ENCODE peak calls at places on chromosome 2, in six cellular contexts. J is HAP-1, G is pancreas, O is hepatocyte, M is endodermal cell, T is AG09309. X is an unnamed sample.

GRCh38 chr2:105180491-105180972 is 61.0 kb upstream of the GPR45 start:
- DNase-seq in J (no peak), M (no peak), O (no peak), T (no peak), G (no peak), X (no peak)

GRCh38 chr2:30789670-30790210 is 17.5 kb downstream of the CAPN13 start:
- DNase-seq in T (no peak), J (no peak), M (peak; percentile 65), G (no peak), O (no peak), X (no peak)

GRCh38 chr2:156329031-156329921 is 3.2 kb downstream of the NR4A2 start:
- DNase-seq in G (no peak), O (no peak), M (no peak), T (no peak), J (no peak), X (no peak)

GRCh38 chr2:641501-642430 is 35.4 kb downstream of the TMEM18 start:
- DNase-seq in J (no peak), G (peak; percentile 4), O (no peak), T (no peak), M (peak; percentile 31), X (no peak)

GRCh38 chr2:240811346-240812300 is 8.4 kb downstream of the KIF1A start:
- DNase-seq in M (peak; percentile 28), T (no peak), O (no peak), G (peak; percentile 9), J (peak; percentile 6), X (no peak)

GRCh38 chr2:84776011-84776410 is 104.9 kb downstream of the TRABD2A start:
- DNase-seq in J (no peak), M (no peak), T (no peak), O (no peak), G (no peak), X (no peak)

GRCh38 chr2:132677661-132678060 is 7.7 kb upstream of the LYPD1 start:
- DNase-seq in O (no peak), G (no peak), M (no peak), J (no peak), T (no peak), X (no peak)

GRCh38 chr2:102895386-102895785 is 133.6 kb downstream of the TMEM182 start:
- DNase-seq in G (no peak), M (peak; percentile 67), O (no peak), T (no peak), J (no peak), X (no peak)

GRCh38 chr2:99430614-99431258 is 59.1 kb downstream of the REV1 start:
- DNase-seq in G (no peak), M (no peak), T (no peak), O (no peak), J (no peak), X (peak; percentile 21)

GRCh38 chr2:48849770-48850169 is 94.2 kb upstream of the LHCGR start:
- DNase-seq in O (no peak), J (no peak), G (no peak), T (no peak), M (no peak), X (peak; percentile 4)

GRCh38 chr2:20186078-20186854 is 38.7 kb downstream of the SDC1 start:
- DNase-seq in M (peak; percentile 86), G (peak; percentile 47), O (peak; percentile 88), T (no peak), J (no peak), X (no peak)

GRCh38 chr2:74481961-74482800 is 617 bp downstream of the CCDC142 start:
- DNase-seq in J (peak; percentile 34), O (peak; percentile 54), T (no peak), G (no peak), M (peak; percentile 61), X (no peak)

GRCh38 chr2:105744091-105744908 is 412 bp upstream of the NCK2 start:
- DNase-seq in O (peak; percentile 89), G (peak; percentile 71), J (peak; percentile 74), T (no peak), M (peak; percentile 78), X (no peak)

GRCh38 chr2:120246546-120247300 is 5.9 kb upstream of the RALB start:
- DNase-seq in G (no peak), J (no peak), O (no peak), M (no peak), T (no peak), X (no peak)

GRCh38 chr2:16508061-16508851 is 157.4 kb downstream of the CYRIA start:
- DNase-seq in G (peak; percentile 24), M (peak; percentile 89), T (no peak), O (peak; percentile 84), J (peak; percentile 71), X (no peak)

GRCh38 chr2:40093036-40093673 is 314.1 kb upstream of the THUMPD2 start:
- DNase-seq in M (no peak), J (no peak), G (no peak), T (no peak), O (no peak), X (peak; percentile 27)

GRCh38 chr2:141554810-141555209 is 576.0 kb downstream of the LRP1B start:
- DNase-seq in J (peak; percentile 20), T (no peak), O (peak; percentile 60), G (no peak), M (peak; percentile 56), X (no peak)

GRCh38 chr2:69947078-69947801 is 14.2 kb downstream of the ASPRV1 start:
- DNase-seq in T (no peak), J (no peak), M (no peak), O (no peak), G (no peak), X (no peak)

DNA sequence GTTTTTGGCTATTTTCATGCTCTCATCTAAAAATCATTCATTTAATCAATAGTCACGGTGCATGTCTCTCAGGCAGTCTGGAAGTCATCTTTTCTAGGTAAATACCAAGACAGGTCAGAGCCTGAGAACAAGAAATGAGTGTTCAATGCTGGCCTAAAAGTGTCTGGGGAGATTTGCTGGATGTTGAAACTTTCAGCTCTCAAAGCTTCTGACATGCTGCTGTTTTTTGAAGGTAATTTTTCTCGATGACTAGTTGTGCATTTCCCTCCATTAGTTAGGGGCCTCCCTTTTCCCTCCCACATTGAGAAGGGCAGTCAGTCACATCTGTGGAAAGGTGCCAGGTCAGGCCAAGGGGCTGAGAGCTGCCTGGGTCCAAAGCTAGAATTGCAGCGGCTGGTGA is 115.6 kb downstream of the LPIN1 start:
- DNase-seq in M (peak; percentile 3), G (no peak), T (no peak), J (no peak), O (no peak), X (no peak)
- H3K4me3 ChIP-seq in M (no peak overlapping the region), G (no peak overlapping the region), T (no peak overlapping the region), J (no peak overlapping the region), O (no peak overlapping the region), X (no peak overlapping the region)

DNA sequence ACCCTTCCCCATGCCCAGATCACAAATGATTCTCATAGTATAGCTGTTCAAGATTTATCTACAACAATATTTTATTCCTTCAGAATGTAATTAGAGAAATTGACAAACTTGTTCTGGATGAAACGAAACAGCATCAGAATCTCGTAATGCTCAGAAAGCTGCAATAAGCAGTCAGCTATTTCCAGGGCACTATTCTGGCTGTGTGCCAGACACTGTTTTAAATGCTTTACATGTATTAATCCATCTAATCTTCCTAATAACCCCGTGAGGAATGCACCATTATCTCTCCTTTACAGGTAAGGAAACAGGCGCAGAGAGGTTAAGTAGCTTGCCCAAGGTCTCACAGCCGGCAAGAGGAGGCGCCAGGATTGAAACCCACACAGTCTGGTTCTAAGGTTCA is 10.1 kb upstream of the LYPD6B start:
- DNase-seq in G (no peak), O (no peak), M (peak; percentile 42), J (no peak), T (no peak), X (no peak)
- H3K4me3 ChIP-seq in G (no peak overlapping the region), O (no peak overlapping the region), M (no peak overlapping the region), J (no peak overlapping the region), T (no peak overlapping the region), X (no peak overlapping the region)

GRCh38 chr2:109218087-109218791 is 89.2 kb downstream of the SH3RF3 start:
- DNase-seq in M (no peak), T (no peak), O (no peak), G (no peak), J (no peak), X (no peak)
- H3K4me3 ChIP-seq in M (no peak overlapping the region), T (no peak overlapping the region), O (no peak overlapping the region), G (no peak overlapping the region), J (no peak overlapping the region), X (no peak overlapping the region)

GRCh38 chr2:229779650-229780049 is 65.3 kb upstream of the DNER start:
- DNase-seq in J (no peak), O (no peak), G (no peak), M (no peak), T (no peak), X (no peak)

GRCh38 chr2:229775614-229776313 is 61.4 kb upstream of the DNER start:
- DNase-seq in O (no peak), M (no peak), J (peak; percentile 38), T (no peak), G (no peak), X (no peak)

GRCh38 chr2:229777716-229778115 is 63.4 kb upstream of the DNER start:
- DNase-seq in O (no peak), T (no peak), G (no peak), J (no peak), M (no peak), X (no peak)

DNA sequence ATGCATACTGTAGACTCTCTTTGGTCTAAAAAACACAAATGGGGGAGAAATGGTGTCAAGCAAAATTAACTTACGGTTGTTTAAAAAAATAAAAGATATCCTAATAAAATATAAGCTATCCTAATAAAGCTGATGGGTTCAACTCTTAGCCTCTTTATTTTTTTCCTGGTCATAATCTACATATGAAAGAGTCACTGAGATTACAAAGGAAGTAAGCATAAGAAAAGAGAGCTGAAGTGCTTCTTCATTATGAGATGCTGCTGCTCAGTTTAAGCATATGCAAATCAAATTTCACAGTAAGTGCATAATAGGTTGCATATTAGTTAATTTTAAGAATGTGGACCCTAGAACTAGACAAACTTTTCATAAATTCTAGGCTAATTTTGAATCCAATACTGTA is 59.9 kb upstream of the DNER start:
- DNase-seq in G (no peak), O (no peak), M (no peak), J (no peak), T (no peak), X (no peak)
- H3K4me3 ChIP-seq in G (no peak overlapping the region), O (no peak overlapping the region), M (no peak overlapping the region), J (no peak overlapping the region), T (no peak overlapping the region), X (no peak overlapping the region)

X was measured in skeletal muscle cell.